ENCODE peak calls at places on chromosomes 2 and 18, in ten cellular contexts. E is HS-27A, M is DMS153, L is spleen, R is caudate nucleus, P is nucleus accumbens, Y is Calu3, T is NCI-H345, G is NCI-H69, D is T-helper 17 cell. I is an unnamed sample.

GRCh38 chr2:46187112-46187618 is 110.0 kb upstream of the EPAS1 start:
- DNase-seq in P (no peak), Y (no peak), L (no peak), E (no peak), R (no peak), M (no peak), G (no peak), D (no peak), T (no peak), I (no peak)

GRCh38 chr2:66587216-66587615 is 152.3 kb downstream of the MEIS1 start:
- DNase-seq in R (no peak), G (peak), E (no peak), Y (peak), D (no peak), L (no peak), T (no peak), P (no peak), M (peak), I (no peak)

GRCh38 chr2:157842106-157842879 is 33.8 kb downstream of the ACVR1 start:
- DNase-seq in G (no peak), M (no peak), T (no peak), L (no peak), D (no peak), E (no peak), P (no peak), R (no peak), Y (no peak), I (no peak)

GRCh38 chr2:54771166-54771565 is 47.7 kb downstream of the EML6 start:
- DNase-seq in R (no peak), M (no peak), P (no peak), D (no peak), G (no peak), T (no peak), L (no peak), E (no peak), Y (no peak), I (no peak)

GRCh38 chr2:185771396-185771795 is 32.8 kb downstream of the FSIP2 start:
- DNase-seq in D (no peak), E (no peak), T (no peak), R (no peak), Y (no peak), L (no peak), G (no peak), M (no peak), P (no peak), I (no peak)

GRCh38 chr2:188819011-188819410 is 155.2 kb upstream of the COL3A1 start:
- DNase-seq in L (no peak), R (no peak), D (no peak), Y (no peak), G (no peak), M (no peak), P (no peak), T (no peak), E (no peak), I (no peak)

GRCh38 chr18:46037512-46038305 is 34.4 kb downstream of the PSTPIP2 start:
- DNase-seq in L (peak), P (no peak), G (no peak), D (no peak), T (no peak), R (no peak), M (no peak), Y (no peak), E (no peak), I (no peak)

GRCh38 chr18:24567199-24567598 is 106.8 kb downstream of the HRH4 start:
- DNase-seq in D (no peak), P (no peak), M (no peak), E (no peak), T (no peak), G (peak), L (no peak), Y (no peak), R (no peak), I (no peak)

GRCh38 chr18:63000839-63001238 is 285.5 kb downstream of the PHLPP1 start:
- DNase-seq in P (no peak), T (no peak), Y (no peak), E (no peak), R (no peak), L (peak), D (no peak), M (no peak), G (no peak), I (no peak)

GRCh38 chr2:234556848-234557573 is 60.1 kb upstream of the ARL4C start:
- DNase-seq in P (no peak), Y (peak), R (no peak), T (no peak), G (no peak), L (no peak), M (peak), E (no peak), D (no peak), I (no peak)

GRCh38 chr2:42722328-42723190 is 41.4 kb downstream of the OXER1 start:
- DNase-seq in P (peak), T (peak), D (no peak), Y (no peak), E (no peak), R (no peak), L (no peak), G (no peak), M (peak), I (peak)

GRCh38 chr18:62588217-62588616 is 65.4 kb downstream of the ZCCHC2 start:
- DNase-seq in L (no peak), Y (no peak), P (no peak), M (no peak), T (no peak), D (no peak), E (no peak), R (no peak), G (no peak), I (no peak)

GRCh38 chr2:160229591-160229990 is 29.5 kb upstream of the ITGB6 start:
- DNase-seq in M (no peak), E (no peak), R (no peak), Y (no peak), P (no peak), G (no peak), T (no peak), D (no peak), L (no peak), I (no peak)

GRCh38 chr2:10300328-10300920 is 2.3 kb upstream of the HPCAL1 start:
- DNase-seq in P (no peak), Y (no peak), D (no peak), T (no peak), E (no peak), M (peak), R (no peak), L (no peak), G (no peak), I (no peak)

GRCh38 chr2:42788882-42789281 is 3.5 kb downstream of the HAAO start:
- DNase-seq in P (no peak), E (no peak), D (no peak), R (no peak), M (no peak), G (no peak), Y (no peak), T (no peak), L (no peak), I (no peak)

I was measured in T-helper 2 cell.